ENCODE peak calls at places on chromosomes 16 and 17, in ten cellular contexts. V is stimulated activated effector memory CD8-positive, alpha-beta T cell treated with anti-CD3 and anti-CD28 coated beads, Interleukin-12 subunit alpha, Interleukin-12 subunit beta, amount 100 ng/mL, for 72 hours; M is GOT3; O is HCT116; Y is activated CD4-positive, CD25-positive, alpha-beta regulatory T cell treated with anti-CD3 and anti-CD28 coated beads, Interleukin-2, amount 50 U/mL, for 72 hours; Z is stimulated activated CD8-positive, alpha-beta memory T cell treated with anti-CD3 and anti-CD28 coated beads, Interleukin-12 subunit alpha, Interleukin-12 subunit beta, amount 100 ng/mL, for 1 hour; J is stimulated activated CD4-positive, alpha-beta T cell treated with anti-CD3 and anti-CD28 coated beads, TNF-alpha, amount 100 ng/mL, for 48 hours; Q is NCI-H2029 treated with DMSO at 0.1 percent for 48 hours; L is dermis blood vessel endothelial cell; N is fibroblast of the aortic adventitia. B is an unnamed sample.

GRCh38 chr17:65690626-65691310 is 129.3 kb upstream of the AXIN2 start:
- DNase-seq in V (no peak), M (no peak), O (no peak), Y (no peak), Z (no peak), J (no peak), Q (peak), L (no peak), N (no peak), B (no peak)

GRCh38 chr17:78789663-78790181 is 7.6 kb upstream of the CYTH1 start:
- DNase-seq in V (no peak), M (no peak), O (no peak), Y (no peak), Z (no peak), J (no peak), Q (peak), L (no peak), N (peak), B (no peak)

GRCh38 chr16:8889893-8890548 is 7.9 kb downstream of the LITAFD start:
- DNase-seq in V (peak), M (no peak), O (no peak), Y (no peak), Z (no peak), J (no peak), Q (no peak), L (no peak), N (no peak), B (no peak)

GRCh38 chr17:68390888-68391545 is 66.3 kb downstream of the WIPI1 start:
- DNase-seq in V (no peak), M (no peak), O (no peak), Y (no peak), Z (no peak), J (no peak), Q (no peak), L (no peak), N (peak), B (no peak)

GRCh38 chr17:73315481-73315880 is 3.7 kb upstream of the CDC42EP4 start:
- DNase-seq in V (no peak), M (no peak), O (no peak), Y (no peak), Z (no peak), J (no peak), Q (no peak), L (no peak), N (no peak), B (no peak)

GRCh38 chr16:693766-694165 is 3.6 kb upstream of the WDR24 start:
- DNase-seq in V (no peak), M (no peak), O (no peak), Y (no peak), Z (no peak), J (no peak), Q (no peak), L (no peak), N (no peak), B (no peak)

GRCh38 chr17:6498356-6498755 is 54.1 kb downstream of the PIMREG start:
- DNase-seq in V (no peak), M (no peak), O (no peak), Y (no peak), Z (no peak), J (no peak), Q (no peak), L (no peak), N (no peak), B (peak)

GRCh38 chr17:35766903-35767510 is 6.3 kb downstream of the C17orf50 start:
- DNase-seq in V (no peak), M (no peak), O (no peak), Y (no peak), Z (no peak), J (no peak), Q (peak), L (peak), N (peak), B (no peak)

B was measured in ascending aorta.